ENCODE peak calls at places on chromosome 1, in eight cellular contexts. Q is brain microvascular endothelial cell, X is kidney epithelial cell, E is Peyer's patch, D is Panc1, T is AG04450, C is HFF-Myc, K is BE2C. O is an unnamed sample.

GRCh38 chr1:215518594-215518993 is 48.5 kb upstream of the KCTD3 start:
- DNase-seq in D (no peak), X (no peak), C (no peak), T (no peak), Q (no peak), E (no peak), K (no peak), O (no peak)

GRCh38 chr1:81179239-81179638 is 621.5 kb upstream of the ADGRL2 start:
- DNase-seq in K (no peak), D (no peak), E (no peak), Q (peak; percentile 93), X (peak; percentile 51), C (peak; percentile 61), T (peak; percentile 94), O (peak; percentile 45)

GRCh38 chr1:214248294-214249082 is 32.5 kb upstream of the SMYD2 start:
- DNase-seq in C (no peak), T (no peak), E (no peak), K (no peak), Q (no peak), D (no peak), X (no peak), O (no peak)

GRCh38 chr1:200354243-200354642 is 55.6 kb downstream of the ZNF281 start:
- DNase-seq in C (no peak), K (no peak), T (no peak), X (no peak), Q (no peak), E (no peak), D (no peak), O (no peak)

GRCh38 chr1:179029293-179029692 is 3.6 kb downstream of the FAM20B start:
- DNase-seq in Q (no peak), K (no peak), E (no peak), X (no peak), T (no peak), C (no peak), D (no peak), O (no peak)

GRCh38 chr1:23629728-23630290 is 61.8 kb upstream of the RPL11 start:
- DNase-seq in K (no peak), T (no peak), C (no peak), E (no peak), X (no peak), Q (no peak), D (no peak), O (no peak)

GRCh38 chr1:157044326-157044725 is 1.2 kb downstream of the ARHGEF11 start:
- DNase-seq in T (no peak), K (no peak), Q (no peak), C (no peak), X (no peak), E (no peak), D (no peak), O (no peak)

GRCh38 chr1:230159580-230159979 is 92.5 kb downstream of the GALNT2 start:
- DNase-seq in E (peak; percentile 37), K (no peak), X (no peak), D (no peak), C (no peak), T (no peak), Q (no peak), O (no peak)

GRCh38 chr1:236774926-236775325 is 20.2 kb upstream of the MTR start:
- DNase-seq in E (no peak), K (no peak), C (no peak), X (no peak), D (no peak), Q (peak; percentile 15), T (no peak), O (no peak)

GRCh38 chr1:50978144-50978851 is 8.3 kb downstream of the CDKN2C start:
- DNase-seq in E (peak; percentile 82), D (no peak), K (peak; percentile 81), C (no peak), X (no peak), Q (no peak), T (no peak), O (no peak)

GRCh38 chr1:43908226-43908625 is 25.4 kb upstream of the ARTN start:
- DNase-seq in X (no peak), E (no peak), K (no peak), T (no peak), Q (no peak), D (no peak), C (no peak), O (no peak)

GRCh38 chr1:43912607-43913006 is 21.0 kb upstream of the ARTN start:
- DNase-seq in Q (no peak), K (no peak), E (no peak), T (peak; percentile 54), X (no peak), C (no peak), D (no peak), O (no peak)

GRCh38 chr1:43910359-43910758 is 23.2 kb upstream of the ARTN start:
- DNase-seq in D (no peak), E (no peak), K (no peak), Q (no peak), X (no peak), T (no peak), C (no peak), O (no peak)

GRCh38 chr1:43904660-43905551 is 28.7 kb upstream of the ARTN start:
- DNase-seq in C (no peak), X (no peak), D (no peak), E (no peak), Q (no peak), T (no peak), K (no peak), O (no peak)

GRCh38 chr1:43908858-43909257 is 24.7 kb upstream of the ARTN start:
- DNase-seq in C (no peak), Q (no peak), K (no peak), X (no peak), T (no peak), D (no peak), E (no peak), O (no peak)
- TF ChIP-seq CTCF in C (no peak), Q (peak; percentile 31), K (no peak), X (no peak), T (no peak), D (no peak), E (no peak), O (no peak)

DNA sequence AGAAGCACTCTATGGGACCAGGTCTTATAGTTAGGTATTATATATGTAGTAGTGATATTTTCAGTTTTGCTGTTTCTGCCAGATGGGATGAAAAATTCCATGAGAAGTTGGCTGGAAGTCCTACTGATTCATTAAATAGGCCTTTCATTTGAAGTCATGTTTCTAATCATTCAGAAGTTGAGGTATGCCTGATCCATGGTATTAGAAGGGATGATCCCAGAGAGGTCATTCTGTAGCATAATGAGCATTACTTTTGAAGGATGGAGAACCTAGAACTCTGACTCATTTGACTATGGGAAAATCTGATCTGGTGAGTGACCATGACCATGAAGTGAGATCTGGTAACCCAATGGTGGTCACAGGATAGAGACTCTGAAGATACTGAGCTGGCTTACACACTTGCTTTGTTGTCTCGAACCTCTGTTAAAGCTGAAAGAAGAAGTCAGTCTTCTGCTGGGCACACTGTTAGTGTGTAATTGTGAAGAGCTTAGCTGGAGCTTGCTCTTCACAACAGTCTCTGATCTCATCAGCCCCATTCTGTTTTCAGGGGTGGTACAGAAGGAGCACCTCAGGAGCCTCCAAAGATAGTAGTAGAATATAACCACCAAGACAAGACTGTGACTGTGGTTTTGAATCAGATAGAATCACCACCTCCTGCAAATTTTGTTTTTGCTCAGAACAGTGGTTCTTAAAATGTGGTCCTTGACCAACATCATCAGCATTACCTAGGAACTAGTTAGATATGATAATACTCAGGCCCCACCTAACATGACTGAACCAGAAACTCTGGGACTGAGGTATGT is 9.0 kb downstream of the MGST3 start:
- DNase-seq in T (no peak), C (no peak), X (no peak), E (no peak), Q (no peak), K (no peak), D (no peak), O (no peak)
- H3K4me3 ChIP-seq in T (no peak overlapping the region), C (no peak overlapping the region), X (no peak overlapping the region), E (no peak overlapping the region), Q (no peak overlapping the region), K (no peak overlapping the region), D (no peak overlapping the region), O (no peak overlapping the region)

GRCh38 chr1:245825128-245825901 is 670.5 kb downstream of the KIF26B start:
- DNase-seq in X (no peak), T (no peak), Q (no peak), K (no peak), C (no peak), D (no peak), E (no peak), O (no peak)
- TF ChIP-seq CTCF in X (no peak), T (peak; percentile 15), Q (peak; percentile 34), K (peak; percentile 34), C (peak; percentile 17), D (peak; percentile 39), E (no peak), O (peak; percentile 23)

GRCh38 chr1:27364696-27365371 is 1.9 kb downstream of the MAP3K6 start:
- DNase-seq in X (no peak), E (no peak), Q (no peak), D (no peak), K (no peak), T (no peak), C (no peak), O (no peak)
- H3K4me3 ChIP-seq in X (peak overlapping the region; percentile 23), E (peak overlapping the region; percentile 55), Q (peak overlapping the region; percentile 35), D (peak overlapping the region; percentile 77), K (peak overlapping the region; percentile 26), T (peak overlapping the region; percentile 39), C (peak overlapping the region; percentile 53), O (peak overlapping the region; percentile 80)

DNA sequence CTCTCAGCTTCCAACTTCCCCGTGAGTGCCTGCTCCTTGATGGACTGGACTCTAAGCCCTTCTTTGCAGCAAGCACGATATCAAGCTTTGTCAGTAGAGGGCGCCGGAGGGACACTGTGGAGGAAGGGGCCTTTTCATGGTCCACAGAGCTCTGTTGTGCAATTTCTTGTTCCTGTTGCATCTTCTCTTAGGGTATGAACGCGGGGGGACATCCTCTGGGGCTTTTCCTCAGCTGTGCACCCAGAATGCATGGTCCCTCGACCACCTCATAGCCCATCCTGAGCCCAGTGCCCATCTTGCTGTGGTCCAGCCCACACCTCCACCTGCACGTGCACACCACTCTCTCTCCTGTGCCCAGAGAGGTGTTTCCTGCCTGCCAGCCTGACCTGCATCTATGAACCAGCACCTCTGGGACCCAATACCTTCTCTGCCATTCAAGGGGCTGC is 556.8 kb downstream of the PTPRU start:
- DNase-seq in D (peak; percentile 51), C (peak; percentile 58), E (peak; percentile 74), Q (peak; percentile 75), X (peak; percentile 62), K (peak; percentile 82), T (peak; percentile 48), O (peak; percentile 55)
- TF ChIP-seq CTCF in D (peak; percentile 95), C (peak; percentile 93), E (peak; percentile 66), Q (peak; percentile 95), X (peak; percentile 97), K (peak; percentile 84), T (peak; percentile 91), O (peak; percentile 98)